ENCODE peak calls at places on chromosomes 4 and X, in five cellular contexts. B, M, U, K and A are unnamed samples.

GRCh38 chr4:8297141-8297601 is 27.6 kb downstream of the HTRA3 start:
- DNase-seq in B (no peak), M (no peak), U (peak), K (no peak), A (no peak)

GRCh38 chr4:139736257-139736626 is 70.6 kb downstream of the MGST2 start:
- DNase-seq in B (no peak), M (no peak), U (no peak), K (no peak), A (no peak)

GRCh38 chr4:23105759-23106370 is 413.1 kb downstream of the GBA3 start:
- DNase-seq in B (no peak), M (no peak), U (no peak), K (no peak), A (no peak)

GRCh38 chr4:52094746-52095145 is 43.6 kb downstream of the SPATA18 start:
- DNase-seq in B (no peak), M (no peak), U (no peak), K (no peak), A (no peak)

GRCh38 chr4:120692964-120693363 is 229.6 kb downstream of the PRDM5 start:
- DNase-seq in B (no peak), M (peak), U (no peak), K (no peak), A (peak)

GRCh38 chr4:128354205-128354821 is 66.7 kb upstream of the PGRMC2 start:
- DNase-seq in B (peak), M (peak), U (no peak), K (peak), A (peak)

GRCh38 chr4:155047755-155048154 is 160.7 kb upstream of the NPY2R start:
- DNase-seq in B (no peak), M (peak), U (no peak), K (no peak), A (peak)

GRCh38 chrX:102067966-102068723 is 57.3 kb upstream of the TCEAL2 start:
- DNase-seq in B (no peak), M (peak), U (no peak), K (no peak), A (no peak)

GRCh38 chr4:59818656-59819055 is 1381.5 kb upstream of the ADGRL3 start:
- DNase-seq in B (peak), M (no peak), U (no peak), K (no peak), A (no peak)

GRCh38 chr4:128517739-128518510 is 230.3 kb upstream of the PGRMC2 start:
- DNase-seq in B (peak), M (peak), U (peak), K (peak), A (peak)

GRCh38 chr4:89753601-89754066 is 83.3 kb downstream of the SNCA start:
- DNase-seq in B (no peak), M (peak), U (no peak), K (no peak), A (peak)

GRCh38 chr4:8385611-8386010 is 54.9 kb downstream of the ACOX3 start:
- DNase-seq in B (no peak), M (no peak), U (no peak), K (no peak), A (no peak)

GRCh38 chr4:164614999-164615398 is 138.9 kb upstream of the SMIM31 start:
- DNase-seq in B (no peak), M (no peak), U (no peak), K (no peak), A (no peak)

GRCh38 chr4:123892997-123893745 is 496.6 kb downstream of the SPRY1 start:
- DNase-seq in B (no peak), M (peak), U (no peak), K (no peak), A (no peak)

GRCh38 chrX:101740642-101741041 is 81.0 kb upstream of the ARMCX2 start:
- DNase-seq in B (no peak), M (no peak), U (no peak), K (no peak), A (no peak)

GRCh38 chr4:139560396-139561084 is 4.5 kb upstream of the SETD7 start:
- DNase-seq in B (no peak), M (no peak), U (no peak), K (no peak), A (no peak)

GRCh38 chrX:118730500-118731247 is 3.3 kb downstream of the IL13RA1 start:
- DNase-seq in B (no peak), M (peak), U (no peak), K (no peak), A (no peak)

GRCh38 chrX:41556958-41557357 is 109.8 kb downstream of the NYX start:
- DNase-seq in B (no peak), M (no peak), U (no peak), K (no peak), A (no peak)

GRCh38 chr4:178917756-178918155 is 1475.5 kb upstream of the AGA start:
- DNase-seq in B (no peak), M (no peak), U (no peak), K (no peak), A (no peak)

GRCh38 chrX:39652336-39652735 is 445.4 kb downstream of the BCOR start:
- DNase-seq in B (no peak), M (peak), U (no peak), K (peak), A (no peak)

GRCh38 chr4:182212211-182212761 is 30.9 kb upstream of the TENM3 start:
- DNase-seq in B (no peak), M (peak), U (no peak), K (peak), A (no peak)

GRCh38 chr4:48195853-48196252 is 61.8 kb upstream of the TXK start:
- DNase-seq in B (no peak), M (no peak), U (no peak), K (no peak), A (no peak)

GRCh38 chr4:163343604-163344146 is at the start of gene NPY5R:
- DNase-seq in B (peak), M (no peak), U (no peak), K (no peak), A (no peak)

GRCh38 chrX:137743414-137743813 is 177.5 kb downstream of the ZIC3 start:
- DNase-seq in B (no peak), M (no peak), U (no peak), K (no peak), A (no peak)

GRCh38 chrX:31036895-31037294 is 34.9 kb downstream of the FTHL17 start:
- DNase-seq in B (peak), M (peak), U (peak), K (peak), A (peak)

GRCh38 chr4:130306566-130306965 is 1210.6 kb downstream of the C4orf33 start:
- DNase-seq in B (no peak), M (no peak), U (no peak), K (no peak), A (no peak)

GRCh38 chrX:32041181-32041580 is 969.3 kb upstream of the FTHL17 start:
- DNase-seq in B (no peak), M (no peak), U (no peak), K (no peak), A (no peak)

GRCh38 chr4:104064650-104065577 is 345.1 kb upstream of the TACR3 start:
- DNase-seq in B (peak), M (no peak), U (peak), K (peak), A (peak)

GRCh38 chr4:188439641-188440311 is 300.5 kb downstream of the TRIML1 start:
- DNase-seq in B (no peak), M (peak), U (no peak), K (no peak), A (peak)

GRCh38 chrX:154775611-154776349 is 13.1 kb downstream of the DKC1 start:
- DNase-seq in B (no peak), M (peak), U (no peak), K (peak), A (peak)

GRCh38 chrX:39397561-39398200 is 596.4 kb downstream of the MID1IP1 start:
- DNase-seq in B (no peak), M (no peak), U (no peak), K (peak), A (no peak)

GRCh38 chrX:70427360-70427759 is 4.2 kb downstream of the GDPD2 start:
- DNase-seq in B (no peak), M (no peak), U (no peak), K (no peak), A (no peak)

GRCh38 chrX:3994315-3994714 is 280.9 kb upstream of the PRKX start:
- DNase-seq in B (no peak), M (no peak), U (no peak), K (no peak), A (no peak)

GRCh38 chr4:16262188-16262587 is 35.9 kb upstream of the TAPT1 start:
- DNase-seq in B (no peak), M (no peak), U (no peak), K (no peak), A (no peak)

GRCh38 chrX:27619975-27620374 is 29.8 kb downstream of the DCAF8L2 start:
- DNase-seq in B (no peak), M (peak), U (no peak), K (no peak), A (no peak)

GRCh38 chr4:68021185-68021584 is 57.9 kb upstream of the TMPRSS11A start:
- DNase-seq in B (no peak), M (no peak), U (no peak), K (no peak), A (peak)

GRCh38 chrX:10519278-10519677 is 101.1 kb downstream of the MID1 start:
- DNase-seq in B (no peak), M (no peak), U (no peak), K (no peak), A (no peak)

GRCh38 chr4:156472624-156473023 is 499.0 kb downstream of the PDGFC start:
- DNase-seq in B (no peak), M (no peak), U (no peak), K (no peak), A (no peak)

GRCh38 chr4:156475322-156475721 is 496.3 kb downstream of the PDGFC start:
- DNase-seq in B (no peak), M (peak), U (no peak), K (no peak), A (peak)

GRCh38 chr4:156473175-156473574 is 498.4 kb downstream of the PDGFC start:
- DNase-seq in B (no peak), M (no peak), U (no peak), K (no peak), A (no peak)

GRCh38 chr4:156481845-156482244 is 489.8 kb downstream of the PDGFC start:
- DNase-seq in B (no peak), M (no peak), U (no peak), K (no peak), A (no peak)

GRCh38 chr4:156476359-156476758 is 495.2 kb downstream of the PDGFC start:
- DNase-seq in B (no peak), M (peak), U (no peak), K (no peak), A (peak)
- H3K27ac ChIP-seq in B (no peak), M (peak), U (peak), K (no peak), A (no peak)

GRCh38 chrX:107485019-107485418 is 35.6 kb downstream of the FRMPD3 start:
- DNase-seq in B (no peak), M (no peak), U (no peak), K (no peak), A (no peak)
- TF ChIP-seq CTCF in B (no peak), M (no peak), U (peak), K (no peak), A (no peak)

GRCh38 chr4:118894034-118894433 is 5.4 kb downstream of the SYNPO2 start:
- DNase-seq in B (no peak), M (no peak), U (no peak), K (no peak), A (no peak)

GRCh38 chr4:118898684-118899138 is 10.1 kb downstream of the SYNPO2 start:
- DNase-seq in B (no peak), M (no peak), U (peak), K (no peak), A (no peak)

GRCh38 chr4:118898221-118898620 is 9.6 kb downstream of the SYNPO2 start:
- DNase-seq in B (no peak), M (no peak), U (no peak), K (no peak), A (no peak)
- H3K27ac ChIP-seq in B (no peak), M (no peak), U (peak), K (no peak), A (no peak)

GRCh38 chr4:83585982-83586508 is 50.1 kb downstream of the GPAT3 start:
- DNase-seq in B (no peak), M (no peak), U (no peak), K (no peak), A (no peak)

GRCh38 chr4:83581411-83582288 is 45.7 kb downstream of the GPAT3 start:
- DNase-seq in B (no peak), M (no peak), U (no peak), K (no peak), A (no peak)

DNA sequence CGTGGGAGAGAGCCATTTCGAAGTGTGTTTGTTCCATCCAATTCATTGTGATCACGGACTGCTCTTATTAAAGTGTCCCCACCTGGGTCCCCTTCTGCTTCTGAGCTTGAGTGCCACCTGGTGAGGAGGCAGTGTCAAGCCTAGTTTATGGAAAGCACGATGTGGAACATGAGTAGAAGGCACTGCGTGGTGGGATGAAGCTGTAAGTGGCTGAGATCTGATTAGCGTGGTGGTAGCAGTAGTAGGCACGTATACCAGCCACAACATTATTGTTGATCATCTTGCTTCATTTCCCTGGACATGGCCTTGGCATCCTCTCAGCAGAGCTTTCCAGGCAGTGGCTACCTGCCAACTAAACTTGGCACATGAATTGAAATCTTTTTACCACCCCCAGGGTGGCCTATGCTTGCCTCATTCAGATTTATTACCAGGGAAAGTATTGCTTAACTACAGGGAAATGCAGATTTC is 46.4 kb downstream of the GPAT3 start:
- DNase-seq in B (peak), M (no peak), U (no peak), K (peak), A (peak)
- TF ChIP-seq CTCF in B (no peak), M (no peak), U (no peak), K (no peak), A (no peak)